ENCODE peak calls at places on chromosomes 2 and 18, in seven cellular contexts. One of them, this sample, is unnamed.

GRCh38 chr2:47190188-47190818 is 35.2 kb upstream of the STPG4 start:
- DNase-seq in HL-60: no peak
- DNase-seq in SK-N-SH: no peak
- DNase-seq in K562: no peak
- DNase-seq in GM23338: no peak
- DNase-seq in Panc1: no peak
- DNase-seq in HCT116: no peak
- DNase-seq in this sample: peak; percentile 77

GRCh38 chr2:70790079-70790963 is at the start of gene FIGLA:
- DNase-seq in SK-N-SH: peak; percentile 78
- DNase-seq in HCT116: no peak
- DNase-seq in K562: no peak
- DNase-seq in Panc1: no peak
- DNase-seq in HL-60: no peak
- DNase-seq in GM23338: peak; percentile 73
- DNase-seq in this sample: peak; percentile 21

GRCh38 chr2:216006164-216006663 is 7.1 kb downstream of the MREG start:
- DNase-seq in GM23338: peak; percentile 76
- DNase-seq in K562: no peak
- DNase-seq in SK-N-SH: no peak
- DNase-seq in HCT116: no peak
- DNase-seq in HL-60: no peak
- DNase-seq in Panc1: no peak
- DNase-seq in this sample: peak; percentile 24

GRCh38 chr2:96869824-96870630 is at the start of gene SEMA4C:
- DNase-seq in K562: peak; percentile 81
- DNase-seq in GM23338: peak; percentile 72
- DNase-seq in HCT116: no peak
- DNase-seq in SK-N-SH: peak; percentile 86
- DNase-seq in HL-60: no peak
- DNase-seq in Panc1: no peak
- DNase-seq in this sample: peak; percentile 30

GRCh38 chr18:13548944-13549878 is 177.1 kb downstream of the FAM210A start:
- DNase-seq in GM23338: no peak
- DNase-seq in K562: no peak
- DNase-seq in Panc1: no peak
- DNase-seq in SK-N-SH: no peak
- DNase-seq in HCT116: no peak
- DNase-seq in HL-60: no peak
- DNase-seq in this sample: no peak

GRCh38 chr2:223051580-223052375 is at the start of gene KCNE4:
- DNase-seq in GM23338: peak; percentile 27
- DNase-seq in HCT116: no peak
- DNase-seq in SK-N-SH: no peak
- DNase-seq in K562: no peak
- DNase-seq in Panc1: no peak
- DNase-seq in HL-60: no peak
- DNase-seq in this sample: no peak

GRCh38 chr2:39141346-39142011 is 20.6 kb upstream of the SOS1 start:
- DNase-seq in K562: no peak
- DNase-seq in Panc1: no peak
- DNase-seq in HL-60: no peak
- DNase-seq in SK-N-SH: peak; percentile 29
- DNase-seq in HCT116: no peak
- DNase-seq in GM23338: peak; percentile 55
- DNase-seq in this sample: no peak

GRCh38 chr18:7596133-7596532 is 29.0 kb downstream of the PTPRM start:
- DNase-seq in SK-N-SH: no peak
- DNase-seq in HCT116: no peak
- DNase-seq in GM23338: no peak
- DNase-seq in K562: no peak
- DNase-seq in HL-60: no peak
- DNase-seq in Panc1: no peak
- DNase-seq in this sample: no peak

GRCh38 chr2:152468832-152469692 is 134.1 kb downstream of the FMNL2 start:
- DNase-seq in HL-60: peak; percentile 47
- DNase-seq in GM23338: no peak
- DNase-seq in SK-N-SH: no peak
- DNase-seq in Panc1: peak; percentile 57
- DNase-seq in HCT116: no peak
- DNase-seq in K562: no peak
- DNase-seq in this sample: no peak

GRCh38 chr18:75548353-75548752 is 120.8 kb upstream of the SMIM21 start:
- DNase-seq in HCT116: peak; percentile 18
- DNase-seq in SK-N-SH: peak; percentile 17
- DNase-seq in K562: no peak
- DNase-seq in HL-60: peak; percentile 6
- DNase-seq in GM23338: peak; percentile 67
- DNase-seq in Panc1: no peak
- DNase-seq in this sample: no peak

GRCh38 chr2:86584164-86584913 is 21.1 kb upstream of the CHMP3 start:
- DNase-seq in HCT116: no peak
- DNase-seq in SK-N-SH: peak; percentile 6
- DNase-seq in HL-60: no peak
- DNase-seq in K562: no peak
- DNase-seq in Panc1: no peak
- DNase-seq in GM23338: no peak
- DNase-seq in this sample: no peak

GRCh38 chr2:9753276-9753600 is 90.0 kb upstream of the TAF1B start:
- DNase-seq in GM23338: no peak
- DNase-seq in Panc1: peak; percentile 55
- DNase-seq in SK-N-SH: no peak
- DNase-seq in K562: peak; percentile 57
- DNase-seq in HCT116: peak; percentile 88
- DNase-seq in HL-60: peak; percentile 64
- DNase-seq in this sample: peak; percentile 92

GRCh38 chr2:84741182-84741822 is 139.6 kb downstream of the TRABD2A start:
- DNase-seq in Panc1: peak; percentile 12
- DNase-seq in HL-60: no peak
- DNase-seq in SK-N-SH: peak; percentile 9
- DNase-seq in GM23338: peak; percentile 80
- DNase-seq in HCT116: peak; percentile 18
- DNase-seq in K562: no peak
- DNase-seq in this sample: peak; percentile 59

GRCh38 chr2:151009437-151010175 is 252.1 kb downstream of the RBM43 start:
- DNase-seq in K562: no peak
- DNase-seq in HL-60: no peak
- DNase-seq in GM23338: no peak
- DNase-seq in SK-N-SH: no peak
- DNase-seq in Panc1: no peak
- DNase-seq in HCT116: no peak
- DNase-seq in this sample: no peak

GRCh38 chr18:7618821-7619410 is 51.8 kb downstream of the PTPRM start:
- DNase-seq in HCT116: no peak
- DNase-seq in GM23338: no peak
- DNase-seq in HL-60: no peak
- DNase-seq in Panc1: no peak
- DNase-seq in K562: no peak
- DNase-seq in SK-N-SH: no peak
- DNase-seq in this sample: no peak

GRCh38 chr2:45483997-45484396 is 127.1 kb downstream of the SRBD1 start:
- DNase-seq in HL-60: no peak
- DNase-seq in K562: no peak
- DNase-seq in GM23338: peak; percentile 56
- DNase-seq in Panc1: no peak
- DNase-seq in HCT116: peak; percentile 4
- DNase-seq in SK-N-SH: peak; percentile 30
- DNase-seq in this sample: peak; percentile 24

GRCh38 chr18:62346327-62347090 is 21.4 kb downstream of the TNFRSF11A start:
- DNase-seq in Panc1: no peak
- DNase-seq in HL-60: no peak
- DNase-seq in SK-N-SH: no peak
- DNase-seq in HCT116: no peak
- DNase-seq in K562: no peak
- DNase-seq in GM23338: peak; percentile 47
- DNase-seq in this sample: no peak

GRCh38 chr18:62199629-62200028 is 12.6 kb downstream of the RELCH start:
- DNase-seq in K562: no peak
- DNase-seq in SK-N-SH: no peak
- DNase-seq in HL-60: no peak
- DNase-seq in HCT116: no peak
- DNase-seq in Panc1: no peak
- DNase-seq in GM23338: no peak
- DNase-seq in this sample: no peak

GRCh38 chr18:35639296-35639695 is 57.8 kb downstream of the GALNT1 start:
- DNase-seq in Panc1: no peak
- DNase-seq in K562: no peak
- DNase-seq in HCT116: no peak
- DNase-seq in HL-60: no peak
- DNase-seq in GM23338: no peak
- DNase-seq in SK-N-SH: no peak
- DNase-seq in this sample: no peak

GRCh38 chr18:35646449-35646848 is 64.9 kb downstream of the GALNT1 start:
- DNase-seq in HL-60: no peak
- DNase-seq in K562: no peak
- DNase-seq in SK-N-SH: no peak
- DNase-seq in HCT116: no peak
- DNase-seq in Panc1: no peak
- DNase-seq in GM23338: no peak
- DNase-seq in this sample: no peak

GRCh38 chr18:35642802-35643201 is 61.3 kb downstream of the GALNT1 start:
- DNase-seq in HCT116: no peak
- DNase-seq in SK-N-SH: no peak
- DNase-seq in GM23338: no peak
- DNase-seq in Panc1: no peak
- DNase-seq in K562: no peak
- DNase-seq in HL-60: no peak
- DNase-seq in this sample: no peak

GRCh38 chr18:35641467-35641866 is 59.9 kb downstream of the GALNT1 start:
- DNase-seq in GM23338: no peak
- DNase-seq in SK-N-SH: no peak
- DNase-seq in HL-60: no peak
- DNase-seq in HCT116: no peak
- DNase-seq in K562: no peak
- DNase-seq in Panc1: no peak
- DNase-seq in this sample: no peak

GRCh38 chr18:35641916-35642315 is 60.4 kb downstream of the GALNT1 start:
- DNase-seq in HCT116: no peak
- DNase-seq in GM23338: no peak
- DNase-seq in Panc1: no peak
- DNase-seq in SK-N-SH: no peak
- DNase-seq in HL-60: no peak
- DNase-seq in K562: no peak
- DNase-seq in this sample: no peak
- TF ChIP-seq REST in HCT116: no peak
- TF ChIP-seq REST in GM23338: no peak
- TF ChIP-seq REST in Panc1: no peak
- TF ChIP-seq REST in SK-N-SH: no peak
- TF ChIP-seq REST in HL-60: no peak
- TF ChIP-seq REST in K562: no peak
- TF ChIP-seq REST in this sample: no peak

GRCh38 chr2:193581807-193582206 is 1387.1 kb upstream of the TMEFF2 start:
- DNase-seq in SK-N-SH: no peak
- DNase-seq in K562: no peak
- DNase-seq in HCT116: no peak
- DNase-seq in Panc1: no peak
- DNase-seq in GM23338: no peak
- DNase-seq in HL-60: no peak
- DNase-seq in this sample: no peak

GRCh38 chr2:193584522-193584938 is 1389.8 kb upstream of the TMEFF2 start:
- DNase-seq in Panc1: peak; percentile 5
- DNase-seq in HL-60: no peak
- DNase-seq in HCT116: peak; percentile 15
- DNase-seq in SK-N-SH: peak; percentile 27
- DNase-seq in GM23338: peak; percentile 65
- DNase-seq in K562: no peak
- DNase-seq in this sample: peak; percentile 40

GRCh38 chr2:193580176-193580950 is 1385.6 kb upstream of the TMEFF2 start:
- DNase-seq in K562: no peak
- DNase-seq in HCT116: no peak
- DNase-seq in SK-N-SH: no peak
- DNase-seq in Panc1: no peak
- DNase-seq in GM23338: no peak
- DNase-seq in HL-60: no peak
- DNase-seq in this sample: no peak

DNA sequence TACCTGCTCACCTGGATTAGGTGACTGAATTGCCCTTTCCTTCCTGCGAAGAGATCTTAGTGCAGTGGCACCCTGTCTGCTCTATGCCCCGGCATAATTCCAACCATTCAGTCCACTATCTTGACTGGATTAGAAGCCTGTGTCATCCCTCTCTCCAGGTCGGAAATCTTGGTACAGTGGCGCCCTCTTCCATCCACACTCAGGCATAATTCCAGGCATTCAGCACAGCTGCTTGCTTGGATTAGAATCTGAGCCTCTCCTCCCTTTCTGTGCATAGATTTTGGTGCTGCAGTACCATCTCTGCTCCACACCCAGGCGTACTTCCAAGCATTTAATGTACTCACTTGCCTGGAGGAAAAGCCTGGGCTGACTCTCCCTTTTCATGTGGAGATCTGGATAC is 1389.3 kb upstream of the TMEFF2 start:
- DNase-seq in SK-N-SH: peak; percentile 6
- DNase-seq in GM23338: peak; percentile 79
- DNase-seq in K562: no peak
- DNase-seq in Panc1: no peak
- DNase-seq in HL-60: no peak
- DNase-seq in HCT116: peak; percentile 32
- DNase-seq in this sample: no peak
- TF ChIP-seq REST in SK-N-SH: no peak
- TF ChIP-seq REST in GM23338: no peak
- TF ChIP-seq REST in K562: no peak
- TF ChIP-seq REST in Panc1: no peak
- TF ChIP-seq REST in HL-60: no peak
- TF ChIP-seq REST in HCT116: no peak
- TF ChIP-seq REST in this sample: no peak

DNA sequence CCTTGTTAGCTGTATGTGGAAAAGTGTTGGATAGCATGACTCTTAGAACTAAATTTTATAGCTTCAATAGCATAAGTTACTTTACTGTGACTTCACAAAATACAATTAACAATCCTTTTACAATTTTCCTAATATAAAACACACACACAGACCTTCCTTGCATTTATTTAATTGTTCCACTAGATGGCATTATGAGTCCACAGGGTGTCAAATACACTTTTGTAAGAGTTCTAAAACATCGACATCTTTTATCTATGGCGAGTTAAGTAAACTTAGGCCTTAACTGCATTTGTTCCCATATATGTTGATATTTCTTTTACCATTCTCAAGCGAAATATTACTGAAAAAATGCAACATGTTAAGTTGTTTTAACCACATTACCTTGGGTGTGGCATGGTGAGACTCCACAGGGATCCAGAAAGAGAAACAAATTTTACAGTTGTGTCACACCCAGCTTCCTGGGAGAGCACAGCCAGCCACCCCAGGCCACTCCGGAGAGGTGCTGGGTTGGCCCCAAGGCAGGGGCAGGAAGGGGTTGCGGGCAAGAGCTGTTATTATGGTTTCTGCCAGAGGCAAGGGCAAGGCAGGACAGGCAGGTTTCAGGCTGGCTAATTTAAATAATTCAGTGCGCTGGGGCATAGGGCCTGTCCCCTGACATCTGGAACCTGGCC is 312.4 kb upstream of the MC4R start:
- DNase-seq in Panc1: peak; percentile 15
- DNase-seq in HL-60: no peak
- DNase-seq in K562: no peak
- DNase-seq in GM23338: peak; percentile 44
- DNase-seq in HCT116: peak; percentile 19
- DNase-seq in SK-N-SH: peak; percentile 34
- DNase-seq in this sample: peak; percentile 8
- TF ChIP-seq REST in Panc1: no peak
- TF ChIP-seq REST in HL-60: no peak
- TF ChIP-seq REST in K562: no peak
- TF ChIP-seq REST in GM23338: no peak
- TF ChIP-seq REST in HCT116: no peak
- TF ChIP-seq REST in SK-N-SH: no peak
- TF ChIP-seq REST in this sample: no peak

GRCh38 chr2:174445248-174445647 is 41.6 kb downstream of the GPR155 start:
- DNase-seq in SK-N-SH: no peak
- DNase-seq in HL-60: no peak
- DNase-seq in HCT116: no peak
- DNase-seq in K562: no peak
- DNase-seq in Panc1: no peak
- DNase-seq in GM23338: no peak
- DNase-seq in this sample: no peak
- TF ChIP-seq REST in SK-N-SH: no peak
- TF ChIP-seq REST in HL-60: no peak
- TF ChIP-seq REST in HCT116: no peak
- TF ChIP-seq REST in K562: no peak
- TF ChIP-seq REST in Panc1: no peak
- TF ChIP-seq REST in GM23338: no peak
- TF ChIP-seq REST in this sample: no peak

This sample was measured in A549.